ENCODE peak calls at places on chromosomes 1 and 21, in eight cellular contexts. D is HepG2, L is K562, U is GM23338, K is endothelial cell of umbilical vein, I is GM12878, X is HCT116, J is H1. M is an unnamed sample.
A peak's percentile ranks its signal among the peaks of the same experiment; 100 is the strongest.

GRCh38 chr1:25034736-25035522 is 104.9 kb upstream of the RUNX3 start:
- DNase-seq in D (no peak), L (no peak), U (no peak), K (no peak), I (no peak), X (no peak), J (no peak), M (no peak)

GRCh38 chr1:232428781-232429530 is 201.0 kb downstream of the SIPA1L2 start:
- DNase-seq in D (no peak), L (no peak), U (no peak), K (no peak), I (no peak), X (no peak), J (no peak), M (no peak)

GRCh38 chr1:21927531-21928237 is 9.4 kb downstream of the HSPG2 start:
- DNase-seq in D (peak; percentile 79), L (peak; percentile 25), U (no peak), K (peak; percentile 56), I (no peak), X (no peak), J (no peak), M (no peak)

GRCh38 chr1:210174133-210174532 is 58.5 kb upstream of the SERTAD4 start:
- DNase-seq in D (no peak), L (no peak), U (no peak), K (no peak), I (no peak), X (no peak), J (no peak), M (no peak)

GRCh38 chr1:93680121-93681094 is 1.2 kb downstream of the BCAR3 start:
- DNase-seq in D (peak; percentile 72), L (peak; percentile 77), U (peak; percentile 97), K (peak; percentile 89), I (no peak), X (peak; percentile 76), J (peak; percentile 50), M (no peak)

GRCh38 chr21:45494851-45495680 is 47.2 kb downstream of the SLC19A1 start:
- DNase-seq in D (no peak), L (no peak), U (no peak), K (no peak), I (no peak), X (no peak), J (no peak), M (no peak)

GRCh38 chr1:75723989-75724471 is 479 bp upstream of the ACADM start:
- DNase-seq in D (peak; percentile 83), L (peak; percentile 88), U (peak; percentile 91), K (peak; percentile 77), I (no peak), X (peak; percentile 49), J (peak; percentile 27), M (no peak)

GRCh38 chr1:203354246-203354645 is 3.3 kb upstream of the FMOD start:
- DNase-seq in D (no peak), L (no peak), U (no peak), K (no peak), I (no peak), X (no peak), J (no peak), M (no peak)

GRCh38 chr1:44628962-44629756 is 45.1 kb downstream of the TMEM53 start:
- DNase-seq in D (no peak), L (no peak), U (no peak), K (no peak), I (no peak), X (no peak), J (no peak), M (no peak)

GRCh38 chr1:111988377-111988742 is 1.1 kb downstream of the KCND3 start:
- DNase-seq in D (peak; percentile 13), L (no peak), U (no peak), K (no peak), I (no peak), X (no peak), J (no peak), M (no peak)

GRCh38 chr1:111988743-111989453 is 570 bp downstream of the KCND3 start:
- DNase-seq in D (no peak), L (no peak), U (peak; percentile 66), K (no peak), I (no peak), X (no peak), J (no peak), M (no peak)

GRCh38 chr1:111990878-111991760 is 1.7 kb upstream of the KCND3 start:
- DNase-seq in D (peak; percentile 11), L (peak; percentile 38), U (peak; percentile 82), K (peak; percentile 5), I (no peak), X (peak; percentile 54), J (peak; percentile 33), M (peak; percentile 1)

GRCh38 chr1:111989531-111990025 is at the start of gene KCND3:
- DNase-seq in D (no peak), L (peak; percentile 43), U (peak; percentile 42), K (no peak), I (no peak), X (no peak), J (no peak), M (no peak)

GRCh38 chr1:111990026-111990877 is 784 bp upstream of the KCND3 start:
- DNase-seq in D (no peak), L (no peak), U (peak; percentile 49), K (no peak), I (no peak), X (no peak), J (no peak), M (no peak)
- TF ChIP-seq POLR2AphosphoS5 in D (no peak), L (no peak), U (no peak), K (no peak), I (no peak), X (no peak), J (no peak), M (no peak)

DNA sequence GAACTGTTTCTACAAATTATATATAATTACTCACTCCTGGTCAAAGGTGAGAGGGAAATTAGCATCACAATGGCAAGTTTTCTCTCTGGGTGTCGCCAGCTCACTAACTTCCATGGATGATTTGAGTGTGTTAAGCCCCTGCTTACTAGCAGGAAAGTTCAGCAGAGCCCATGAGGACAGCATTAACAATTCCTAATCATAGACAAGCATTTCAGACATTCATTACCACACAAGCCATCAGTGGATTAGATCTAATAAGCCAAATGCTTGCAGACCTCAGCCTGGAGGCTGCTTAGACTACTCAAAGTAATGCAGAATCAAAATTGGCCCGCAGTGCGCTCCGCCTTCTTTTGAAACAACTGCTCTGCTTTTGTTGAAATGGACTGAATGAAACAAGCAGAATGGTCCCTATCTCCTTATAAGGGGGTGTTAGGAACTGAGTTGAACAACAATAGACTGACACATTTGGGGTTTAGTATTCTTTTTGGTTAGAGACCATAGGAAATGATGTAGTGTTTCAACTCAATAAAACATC is 54.4 kb downstream of the GORAB start:
- DNase-seq in D (no peak), L (no peak), U (peak; percentile 58), K (no peak), I (no peak), X (no peak), J (no peak), M (no peak)
- H3K4me3 ChIP-seq in D (no peak overlapping the region), L (no peak overlapping the region), U (no peak overlapping the region), K (no peak overlapping the region), I (no peak overlapping the region), X (no peak overlapping the region), J (no peak overlapping the region), M (no peak overlapping the region)

DNA sequence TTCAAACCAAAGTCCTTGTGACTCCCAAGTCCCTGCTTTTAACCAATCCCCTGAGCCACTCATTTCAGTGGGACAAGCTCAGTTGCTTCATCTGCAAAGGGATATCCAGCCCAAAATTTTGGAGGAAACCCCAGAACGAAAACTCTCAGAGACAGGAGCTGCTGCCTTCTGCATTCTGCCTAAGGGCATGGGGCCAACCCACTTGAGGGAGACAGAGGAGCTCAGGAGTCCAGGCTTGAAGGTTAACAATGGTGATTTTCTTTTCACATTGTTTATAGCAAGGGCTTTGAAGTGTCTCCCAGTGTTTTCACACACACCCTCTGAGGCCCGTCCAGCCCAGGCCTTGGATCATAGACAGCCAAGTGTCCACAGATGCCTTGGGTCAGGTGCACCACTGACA is 148.0 kb upstream of the CTTNBP2NL start:
- DNase-seq in D (no peak), L (no peak), U (no peak), K (no peak), I (no peak), X (no peak), J (no peak), M (no peak)
- TF ChIP-seq EZH2 in D (no peak), L (no peak), U (no peak), K (no peak), I (no peak), X (no peak), J (no peak), M (no peak)

GRCh38 chr1:1210726-1211540 is 3.0 kb downstream of the TNFRSF4 start:
- DNase-seq in D (no peak), L (no peak), U (no peak), K (no peak), I (no peak), X (no peak), J (no peak), M (no peak)

GRCh38 chr1:1211541-1212511 is 2.1 kb downstream of the TNFRSF4 start:
- DNase-seq in D (no peak), L (no peak), U (no peak), K (no peak), I (no peak), X (no peak), J (no peak), M (no peak)

GRCh38 chr1:1213153-1213918 is 617 bp downstream of the TNFRSF4 start:
- DNase-seq in D (no peak), L (no peak), U (no peak), K (no peak), I (no peak), X (no peak), J (no peak), M (no peak)

GRCh38 chr1:1213919-1214599 is at the start of gene TNFRSF4:
- DNase-seq in D (no peak), L (no peak), U (no peak), K (no peak), I (no peak), X (no peak), J (no peak), M (no peak)

DNA sequence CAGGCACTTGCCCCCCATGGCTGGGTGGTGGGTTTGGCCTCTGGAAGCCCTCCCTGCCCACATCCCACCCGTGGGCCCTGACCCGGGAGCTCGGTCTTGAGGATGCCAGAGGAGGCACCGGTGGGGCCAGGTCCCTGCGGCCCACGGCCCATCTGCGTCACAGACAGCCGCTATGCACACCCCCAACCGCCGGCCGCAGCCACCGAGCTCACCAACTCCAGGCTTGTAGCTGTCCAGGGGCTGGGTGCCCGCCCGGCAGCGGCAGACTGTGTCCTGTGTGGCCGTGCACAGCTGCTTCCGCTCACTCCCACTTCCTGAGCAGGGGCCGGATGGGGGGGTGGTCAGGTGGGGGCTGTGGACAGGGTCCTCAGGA is 1.2 kb downstream of the TNFRSF4 start:
- DNase-seq in D (no peak), L (no peak), U (no peak), K (peak; percentile 39), I (no peak), X (no peak), J (no peak), M (no peak)
- TF ChIP-seq POLR2AphosphoS5 in D (no peak), L (no peak), U (no peak), K (no peak), I (no peak), X (no peak), J (no peak), M (no peak)